ENCODE peak calls at places on chromosomes 12 and 14, in seven cellular contexts. Z, V, Y, N, M, L and G are unnamed samples.

GRCh38 chr14:100606687-100607610 is 19.7 kb upstream of the BEGAIN start:
- DNase-seq in Z (no peak), V (no peak), Y (peak), N (no peak), M (no peak), L (no peak), G (no peak)

GRCh38 chr14:67674139-67674479 is 323 bp downstream of the VTI1B start:
- DNase-seq in Z (peak), V (peak), Y (peak), N (no peak), M (peak), L (peak), G (no peak)

GRCh38 chr14:103736546-103737431 is 21.2 kb downstream of the ZFYVE21 start:
- DNase-seq in Z (no peak), V (no peak), Y (no peak), N (no peak), M (no peak), L (no peak), G (no peak)

GRCh38 chr12:58728397-58728796 is 191.9 kb downstream of the LRIG3 start:
- DNase-seq in Z (no peak), V (peak), Y (no peak), N (no peak), M (peak), L (peak), G (no peak)

GRCh38 chr12:6620137-6620884 is 13.1 kb upstream of the CHD4 start:
- DNase-seq in Z (no peak), V (no peak), Y (no peak), N (no peak), M (peak), L (no peak), G (no peak)

GRCh38 chr12:49809369-49810158 is 18.6 kb downstream of the NCKAP5L start:
- DNase-seq in Z (no peak), V (no peak), Y (no peak), N (no peak), M (peak), L (no peak), G (no peak)

GRCh38 chr12:65765436-65765813 is 58.9 kb upstream of the HMGA2 start:
- DNase-seq in Z (no peak), V (peak), Y (no peak), N (no peak), M (peak), L (peak), G (no peak)

GRCh38 chr14:102097441-102098135 is 10.7 kb upstream of the HSP90AA1 start:
- DNase-seq in Z (no peak), V (no peak), Y (peak), N (no peak), M (no peak), L (no peak), G (no peak)

GRCh38 chr12:51851408-51852097 is 3.0 kb upstream of the FIGNL2 start:
- DNase-seq in Z (no peak), V (no peak), Y (no peak), N (no peak), M (no peak), L (no peak), G (no peak)

GRCh38 chr12:121626853-121627623 is 708 bp downstream of the ORAI1 start:
- DNase-seq in Z (peak), V (peak), Y (peak), N (peak), M (peak), L (peak), G (peak)

GRCh38 chr14:50025776-50026175 is 90.6 kb downstream of the VCPKMT start:
- DNase-seq in Z (no peak), V (no peak), Y (no peak), N (no peak), M (no peak), L (peak), G (no peak)

GRCh38 chr14:51219473-51220448 is 20.3 kb upstream of the TMX1 start:
- DNase-seq in Z (no peak), V (no peak), Y (no peak), N (no peak), M (peak), L (peak), G (no peak)